ENCODE peak calls at places on chromosome 18, in ten cellular contexts. E is GM12892, F is T-helper 9 cell, Q is GM23338, C is adrenal gland, K is mammary epithelial cell, J is type B pancreatic cell, Y is GF-D8, U is sciatic nerve, G is RKO. B is an unnamed sample.

GRCh38 chr18:62018034-62018760 is 125.4 kb upstream of the RNF152 start:
- DNase-seq in E (no peak), F (no peak), Q (no peak), C (peak), K (no peak), J (no peak), Y (no peak), U (peak), G (no peak), B (no peak)

GRCh38 chr18:67463829-67464228 is 52.7 kb downstream of the DSEL start:
- DNase-seq in E (no peak), F (no peak), Q (peak), C (no peak), K (peak), J (no peak), Y (no peak), U (no peak), G (no peak), B (no peak)

GRCh38 chr18:7084766-7085080 is 32.9 kb downstream of the LAMA1 start:
- DNase-seq in E (no peak), F (no peak), Q (no peak), C (no peak), K (peak), J (no peak), Y (no peak), U (no peak), G (no peak), B (no peak)

GRCh38 chr18:61551586-61551985 is 218.4 kb downstream of the CDH20 start:
- DNase-seq in E (peak), F (no peak), Q (peak), C (peak), K (peak), J (no peak), Y (no peak), U (no peak), G (peak), B (peak)

GRCh38 chr18:54752185-54752584 is 76.1 kb upstream of the RAB27B start:
- DNase-seq in E (no peak), F (no peak), Q (no peak), C (no peak), K (no peak), J (no peak), Y (no peak), U (no peak), G (no peak), B (no peak)

GRCh38 chr18:378039-378438 is 110.2 kb upstream of the THOC1 start:
- DNase-seq in E (no peak), F (no peak), Q (no peak), C (no peak), K (no peak), J (no peak), Y (no peak), U (no peak), G (no peak), B (no peak)

GRCh38 chr18:75101916-75102315 is 107.0 kb downstream of the PTGR3 start:
- DNase-seq in E (no peak), F (no peak), Q (no peak), C (no peak), K (no peak), J (no peak), Y (no peak), U (no peak), G (no peak), B (no peak)

GRCh38 chr18:39162013-39162412 is 1596.4 kb upstream of the CELF4 start:
- DNase-seq in E (no peak), F (no peak), Q (peak), C (no peak), K (no peak), J (no peak), Y (no peak), U (no peak), G (no peak), B (no peak)

GRCh38 chr18:28175047-28175929 is 1.6 kb downstream of the CDH2 start:
- DNase-seq in E (peak), F (no peak), Q (peak), C (peak), K (no peak), J (peak), Y (no peak), U (no peak), G (no peak), B (peak)

GRCh38 chr18:840080-840408 is 28.0 kb upstream of the YES1 start:
- DNase-seq in E (no peak), F (no peak), Q (no peak), C (no peak), K (no peak), J (no peak), Y (no peak), U (no peak), G (no peak), B (no peak)

B was measured in NCI-H1092 treated with DMSO at 0.1 percent for 48 hours.